ENCODE peak calls at places on chromosomes 7 and 10, in six cellular contexts. F is epithelial cell of esophagus, K is heart left ventricle, G is endothelial cell, R is suprapubic skin, N is tibial nerve. A is an unnamed sample.

GRCh38 chr10:96695366-96695765 is 24.9 kb downstream of the PIK3AP1 start:
- DNase-seq in F (no peak), K (no peak), G (no peak), R (no peak), N (no peak), A (no peak)

GRCh38 chr10:64115913-64116643 is 594.9 kb downstream of the REEP3 start:
- DNase-seq in F (peak), K (no peak), G (peak), R (no peak), N (no peak), A (no peak)

GRCh38 chr7:111266613-111267012 is 175.7 kb downstream of the LRRN3 start:
- DNase-seq in F (peak), K (no peak), G (no peak), R (no peak), N (no peak), A (no peak)

GRCh38 chr7:86773309-86773708 is 129.6 kb downstream of the GRM3 start:
- DNase-seq in F (no peak), K (no peak), G (no peak), R (no peak), N (no peak), A (no peak)

GRCh38 chr7:3034591-3035150 is 9.0 kb downstream of the CARD11 start:
- DNase-seq in F (no peak), K (no peak), G (no peak), R (no peak), N (no peak), A (no peak)

GRCh38 chr10:52573347-52573746 is 199.2 kb downstream of the MBL2 start:
- DNase-seq in F (peak), K (peak), G (no peak), R (no peak), N (no peak), A (no peak)

GRCh38 chr7:35252584-35252983 is 1.3 kb downstream of the TBX20 start:
- DNase-seq in F (no peak), K (no peak), G (no peak), R (no peak), N (no peak), A (no peak)

GRCh38 chr10:97332586-97333350 is 1.8 kb downstream of the FRAT2 start:
- DNase-seq in F (peak), K (no peak), G (peak), R (no peak), N (no peak), A (no peak)

DNA sequence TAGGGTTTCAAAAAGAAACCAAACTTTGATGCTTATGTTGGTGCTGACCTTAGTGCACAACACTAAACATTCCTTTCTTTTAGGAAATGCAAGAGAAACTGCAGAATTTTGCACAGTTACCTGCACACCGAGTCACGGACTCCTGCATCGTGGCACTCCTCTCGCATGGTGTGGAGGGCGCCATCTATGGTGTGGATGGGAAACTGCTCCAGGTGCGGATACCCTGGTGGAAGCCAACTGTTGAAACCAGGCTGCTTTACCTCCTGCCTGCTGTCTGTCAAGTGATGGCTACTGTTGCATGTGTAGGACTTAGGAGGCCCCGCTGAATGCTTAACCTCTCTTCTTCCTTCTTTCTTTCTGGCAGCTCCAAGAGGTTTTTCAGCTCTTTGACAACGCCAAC is 11.7 kb downstream of the CASP2 start:
- DNase-seq in F (peak), K (no peak), G (peak), R (no peak), N (no peak), A (no peak)
- TF ChIP-seq CTCF in F (peak), K (peak), G (peak), R (no peak), N (peak), A (peak)

DNA sequence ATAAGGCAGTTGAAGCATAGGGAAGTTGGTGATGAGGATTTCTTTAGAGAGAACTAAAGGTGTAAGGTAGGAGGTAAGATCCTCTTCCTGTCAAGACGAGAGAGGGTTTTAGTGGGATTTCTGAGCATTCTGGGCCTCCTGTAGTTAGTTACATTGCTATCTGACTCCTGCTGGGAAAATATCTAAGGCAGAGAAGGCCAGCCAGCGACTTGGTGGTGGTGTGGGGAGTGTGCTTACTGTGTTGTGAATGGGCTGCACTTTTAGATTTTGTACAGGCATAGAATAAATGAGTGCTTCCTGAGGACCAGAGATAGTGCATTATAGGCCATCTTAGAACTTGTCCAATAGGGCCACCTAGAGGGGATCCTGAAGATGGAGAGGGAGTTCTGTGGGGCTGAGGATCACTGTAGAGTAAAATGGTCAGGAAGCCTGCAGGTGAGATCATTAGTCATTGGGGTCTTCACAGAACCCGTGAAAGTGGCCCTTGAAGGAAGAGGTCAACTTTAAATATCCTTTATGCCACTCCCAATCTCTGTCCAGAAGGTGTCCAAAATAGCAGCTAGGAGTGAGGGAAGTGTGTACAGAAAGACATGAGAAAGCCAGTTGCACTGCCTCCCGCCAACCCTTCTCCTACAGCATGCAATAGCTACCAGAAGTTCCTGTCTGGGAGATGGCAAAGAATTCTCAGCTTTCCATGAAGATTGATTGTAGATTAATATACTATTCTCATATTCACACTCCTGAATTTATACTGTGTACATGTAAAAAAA is 266.6 kb downstream of the POLR1F start:
- DNase-seq in F (peak), K (no peak), G (peak), R (no peak), N (no peak), A (no peak)
- TF ChIP-seq CTCF in F (peak), K (no peak), G (no peak), R (no peak), N (no peak), A (peak)

GRCh38 chr7:128322040-128322643 is 21.6 kb downstream of the RBM28 start:
- DNase-seq in F (peak), K (no peak), G (no peak), R (no peak), N (no peak), A (no peak)
- TF ChIP-seq CTCF in F (peak), K (no peak), G (no peak), R (peak), N (peak), A (peak)

DNA sequence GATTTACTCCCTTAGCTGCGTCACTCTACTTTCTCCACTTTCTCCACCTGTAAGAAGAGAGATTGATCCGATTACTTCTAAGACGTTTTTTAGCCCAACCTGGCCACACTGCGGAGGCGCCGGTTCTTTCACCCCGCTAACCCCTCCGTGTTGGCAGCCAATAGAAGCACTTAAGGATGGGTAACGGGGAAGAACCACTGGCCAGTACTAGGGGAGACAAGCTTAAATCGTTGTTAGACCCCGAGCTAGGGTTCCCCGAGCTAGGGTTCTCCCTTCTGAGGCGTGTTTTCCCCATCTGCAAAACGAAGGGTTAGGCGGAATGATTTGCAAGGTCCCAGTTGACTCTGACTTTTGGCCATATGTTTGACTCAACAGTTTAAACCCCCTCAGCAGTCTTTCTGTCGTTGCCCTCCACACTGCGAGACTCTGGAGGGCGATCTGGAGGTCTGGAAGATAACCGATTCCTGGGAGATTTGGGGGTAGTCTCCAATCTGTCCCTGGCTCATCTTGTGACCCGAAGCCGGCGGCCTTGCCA is 644 bp downstream of the UMAD1 start:
- DNase-seq in F (peak), K (no peak), G (peak), R (no peak), N (no peak), A (no peak)
- TF ChIP-seq CTCF in F (no peak), K (no peak), G (no peak), R (no peak), N (no peak), A (no peak)

DNA sequence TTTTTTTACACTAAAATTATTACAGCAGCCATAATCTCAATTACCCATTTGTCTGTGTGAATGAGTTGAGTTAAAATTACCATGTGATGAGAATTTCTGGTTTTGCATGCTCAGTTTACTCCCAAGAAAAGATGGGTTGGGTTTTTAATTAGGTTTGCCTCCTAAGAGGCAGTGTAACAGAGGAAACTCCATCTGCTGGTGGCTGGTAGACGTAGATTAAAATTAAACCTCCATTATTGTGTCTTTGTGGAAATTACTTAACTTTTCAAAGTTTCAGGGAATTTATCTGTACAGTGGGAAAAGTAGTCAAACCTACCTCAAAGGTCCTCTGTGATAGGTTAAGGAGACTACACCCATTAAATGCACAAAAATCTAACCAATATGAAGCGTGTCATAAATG is 954.2 kb downstream of the PCDH15 start:
- DNase-seq in F (peak), K (no peak), G (no peak), R (no peak), N (no peak), A (no peak)
- TF ChIP-seq CTCF in F (peak), K (no peak), G (no peak), R (no peak), N (no peak), A (no peak)

A was measured in natural killer cell.